ENCODE peak calls at places on chromosome 7, in four cellular contexts. One of them, this sample, is unnamed. For H3K4me1 and H3K9me3, the result is how much of the 10 kb centered on the place peaks cover.

GRCh38 chr7:84113286-84113685 is 81.3 kb downstream of the SEMA3A start:
- DNase-seq in cardiac muscle cell: no peak
- DNase-seq in stomach: no peak
- DNase-seq in right atrium auricular region: no peak
- DNase-seq in this sample: no peak

GRCh38 chr7:3065724-3066143 is 22.1 kb upstream of the CARD11 start:
- DNase-seq in cardiac muscle cell: peak
- DNase-seq in stomach: peak
- DNase-seq in right atrium auricular region: no peak
- DNase-seq in this sample: peak

GRCh38 chr7:148547946-148548345 is 42.6 kb upstream of the C7orf33 start:
- DNase-seq in cardiac muscle cell: peak
- DNase-seq in stomach: no peak
- DNase-seq in right atrium auricular region: no peak
- DNase-seq in this sample: no peak

GRCh38 chr7:101618916-101619315 is 10.2 kb downstream of the MYL10 start:
- DNase-seq in right atrium auricular region: no peak
- DNase-seq in cardiac muscle cell: no peak
- DNase-seq in stomach: no peak
- DNase-seq in this sample: no peak

GRCh38 chr7:106050743-106051110 is 61.4 kb downstream of the SYPL1 start:
- DNase-seq in right atrium auricular region: no peak
- DNase-seq in cardiac muscle cell: no peak
- DNase-seq in stomach: no peak
- DNase-seq in this sample: no peak

GRCh38 chr7:135213831-135214230 is 2.5 kb upstream of the WDR91 start:
- DNase-seq in stomach: no peak
- DNase-seq in right atrium auricular region: no peak
- DNase-seq in cardiac muscle cell: no peak
- DNase-seq in this sample: no peak

GRCh38 chr7:34034728-34035127 is 129.4 kb downstream of the BMPER start:
- DNase-seq in right atrium auricular region: no peak
- DNase-seq in cardiac muscle cell: no peak
- DNase-seq in stomach: no peak
- DNase-seq in this sample: no peak

GRCh38 chr7:149381245-149381644 is 79.6 kb downstream of the ZNF777 start:
- DNase-seq in stomach: no peak
- DNase-seq in right atrium auricular region: no peak
- DNase-seq in cardiac muscle cell: no peak
- DNase-seq in this sample: no peak

GRCh38 chr7:150351587-150352194 is 10.3 kb upstream of the RARRES2 start:
- DNase-seq in cardiac muscle cell: no peak
- DNase-seq in stomach: no peak
- DNase-seq in right atrium auricular region: no peak
- DNase-seq in this sample: no peak

GRCh38 chr7:55557666-55558188 is 14.6 kb downstream of the VOPP1 start:
- DNase-seq in cardiac muscle cell: no peak
- DNase-seq in right atrium auricular region: no peak
- DNase-seq in stomach: no peak
- DNase-seq in this sample: peak

GRCh38 chr7:137774793-137775201 is 72.0 kb downstream of the DGKI start:
- DNase-seq in cardiac muscle cell: no peak
- DNase-seq in stomach: no peak
- DNase-seq in right atrium auricular region: no peak
- DNase-seq in this sample: no peak

GRCh38 chr7:13880789-13881188 is 108.7 kb downstream of the ETV1 start:
- DNase-seq in right atrium auricular region: no peak
- DNase-seq in stomach: no peak
- DNase-seq in cardiac muscle cell: no peak
- DNase-seq in this sample: no peak

GRCh38 chr7:5083291-5083690 is 37.6 kb downstream of the RBAK start:
- DNase-seq in right atrium auricular region: no peak
- DNase-seq in stomach: no peak
- DNase-seq in cardiac muscle cell: no peak
- DNase-seq in this sample: no peak

GRCh38 chr7:88758355-88759215 is 915 bp upstream of the ZNF804B start:
- DNase-seq in stomach: no peak
- DNase-seq in cardiac muscle cell: peak
- DNase-seq in right atrium auricular region: no peak
- DNase-seq in this sample: no peak

GRCh38 chr7:130874071-130874915 is 140.3 kb upstream of the KLF14 start:
- DNase-seq in right atrium auricular region: no peak
- DNase-seq in stomach: no peak
- DNase-seq in cardiac muscle cell: no peak
- DNase-seq in this sample: no peak

GRCh38 chr7:129832282-129832681 is 120.5 kb downstream of the UBE2H start:
- DNase-seq in right atrium auricular region: no peak
- DNase-seq in stomach: no peak
- DNase-seq in cardiac muscle cell: no peak
- DNase-seq in this sample: no peak

DNA sequence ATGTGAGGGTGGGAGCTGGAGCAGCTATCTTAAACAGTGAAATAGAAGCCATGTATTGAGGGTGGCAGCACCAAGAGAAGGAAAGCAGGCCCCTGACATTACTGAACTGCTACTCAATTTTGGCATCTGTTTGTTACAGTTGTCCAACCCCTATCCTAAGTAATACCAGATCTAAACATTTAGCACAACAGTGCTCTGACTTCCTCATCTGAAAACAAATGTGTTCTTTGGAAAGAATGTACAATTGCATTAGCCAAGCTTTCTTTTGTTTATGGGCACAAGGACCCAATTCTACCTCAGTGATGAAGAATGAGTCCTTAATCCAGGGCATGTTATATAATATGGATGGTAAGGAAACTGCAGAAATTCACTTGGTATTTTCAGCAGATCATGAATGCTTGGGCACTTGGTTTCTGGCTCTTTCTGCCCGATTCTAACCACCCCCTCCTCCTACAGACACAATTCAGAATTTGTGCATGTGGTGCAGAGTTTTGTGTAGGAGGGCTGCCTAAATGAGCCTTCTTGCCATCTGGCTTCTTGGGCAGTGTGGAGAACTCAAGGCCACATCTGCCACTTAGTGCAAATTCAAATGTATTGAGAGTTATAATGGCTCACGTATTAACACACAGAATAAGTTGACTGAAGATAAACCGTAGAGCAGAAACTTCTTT is 36.9 kb upstream of the KMT2E start:
- DNase-seq in cardiac muscle cell: no peak
- DNase-seq in stomach: no peak
- DNase-seq in right atrium auricular region: no peak
- DNase-seq in this sample: no peak
- H3K4me1 ChIP-seq in cardiac muscle cell: under half
- H3K4me1 ChIP-seq in stomach: half or more
- H3K4me1 ChIP-seq in right atrium auricular region: under half
- H3K4me1 ChIP-seq in this sample: under half

GRCh38 chr7:157575181-157575580 is 238.4 kb downstream of the DNAJB6 start:
- DNase-seq in right atrium auricular region: no peak
- DNase-seq in stomach: no peak
- DNase-seq in cardiac muscle cell: no peak
- DNase-seq in this sample: no peak
- H3K9me3 ChIP-seq in right atrium auricular region: under half
- H3K9me3 ChIP-seq in stomach: under half
- H3K9me3 ChIP-seq in cardiac muscle cell: under half
- H3K9me3 ChIP-seq in this sample: under half

DNA sequence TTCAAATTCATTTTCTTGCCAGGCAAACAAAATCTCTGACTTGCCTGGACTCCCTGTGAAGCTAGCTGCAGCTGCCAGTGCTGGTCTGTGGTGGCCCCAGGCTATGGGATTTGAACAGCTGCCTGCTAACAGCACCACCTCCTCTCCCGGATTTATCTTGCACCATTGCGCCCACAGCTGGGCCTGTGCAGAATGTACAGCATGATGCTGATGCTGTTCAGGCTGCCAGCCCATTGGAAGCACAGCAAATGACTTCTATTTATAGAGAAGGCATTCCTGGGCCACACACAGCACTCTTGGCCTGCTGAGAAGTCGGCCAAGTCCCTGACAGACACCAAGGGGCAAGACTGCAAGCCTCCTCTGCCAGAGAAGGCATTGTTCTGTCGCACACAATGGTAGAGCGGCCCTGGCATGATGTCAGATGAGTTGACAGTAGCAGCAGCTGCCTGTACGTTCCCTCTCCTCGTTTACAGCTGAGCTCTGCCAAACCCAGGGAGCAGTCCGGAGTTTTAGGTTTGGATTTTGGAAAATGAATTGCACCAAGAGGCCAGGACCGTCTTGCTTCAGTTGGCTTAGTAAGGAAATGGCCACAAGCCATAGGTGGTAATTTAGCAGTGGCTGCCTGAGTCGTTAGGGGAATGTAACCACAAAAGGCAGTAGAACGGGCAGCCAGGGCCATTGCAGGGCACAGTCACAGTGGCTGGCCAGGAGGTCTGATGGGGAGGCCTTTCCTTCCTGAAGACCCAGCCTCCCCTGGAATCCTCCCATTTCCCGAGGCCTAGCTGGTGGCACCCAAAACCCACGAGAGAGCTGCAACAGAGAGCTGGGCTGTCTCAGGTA is 38.5 kb downstream of the MTURN start:
- DNase-seq in right atrium auricular region: peak
- DNase-seq in stomach: peak
- DNase-seq in cardiac muscle cell: peak
- DNase-seq in this sample: peak
- H3K4me1 ChIP-seq in right atrium auricular region: under half
- H3K4me1 ChIP-seq in stomach: half or more
- H3K4me1 ChIP-seq in cardiac muscle cell: under half
- H3K4me1 ChIP-seq in this sample: under half

GRCh38 chr7:124310934-124311390 is 278.1 kb upstream of the TMEM229A start:
- DNase-seq in right atrium auricular region: no peak
- DNase-seq in cardiac muscle cell: peak
- DNase-seq in stomach: no peak
- DNase-seq in this sample: no peak

GRCh38 chr7:124308384-124308783 is 275.5 kb upstream of the TMEM229A start:
- DNase-seq in stomach: no peak
- DNase-seq in cardiac muscle cell: no peak
- DNase-seq in right atrium auricular region: no peak
- DNase-seq in this sample: no peak
- H3K9me3 ChIP-seq in stomach: under half
- H3K9me3 ChIP-seq in cardiac muscle cell: under half
- H3K9me3 ChIP-seq in right atrium auricular region: under half
- H3K9me3 ChIP-seq in this sample: under half

GRCh38 chr7:47484923-47485639 is 96.8 kb downstream of the TNS3 start:
- DNase-seq in stomach: no peak
- DNase-seq in right atrium auricular region: no peak
- DNase-seq in cardiac muscle cell: no peak
- DNase-seq in this sample: no peak
- H3K4me1 ChIP-seq in stomach: half or more
- H3K4me1 ChIP-seq in right atrium auricular region: under half
- H3K4me1 ChIP-seq in cardiac muscle cell: half or more
- H3K4me1 ChIP-seq in this sample: half or more

GRCh38 chr7:36937754-36938551 is 213.7 kb upstream of the AOAH start:
- DNase-seq in stomach: no peak
- DNase-seq in right atrium auricular region: no peak
- DNase-seq in cardiac muscle cell: no peak
- DNase-seq in this sample: no peak
- H3K9me3 ChIP-seq in stomach: half or more
- H3K9me3 ChIP-seq in right atrium auricular region: half or more
- H3K9me3 ChIP-seq in cardiac muscle cell: under half
- H3K9me3 ChIP-seq in this sample: under half

GRCh38 chr7:24931787-24932186 is 48.2 kb downstream of the OSBPL3 start:
- DNase-seq in right atrium auricular region: no peak
- DNase-seq in cardiac muscle cell: no peak
- DNase-seq in stomach: no peak
- DNase-seq in this sample: no peak

GRCh38 chr7:24930856-24931255 is 49.1 kb downstream of the OSBPL3 start:
- DNase-seq in right atrium auricular region: no peak
- DNase-seq in stomach: no peak
- DNase-seq in cardiac muscle cell: no peak
- DNase-seq in this sample: no peak

GRCh38 chr7:24933298-24933697 is 46.7 kb downstream of the OSBPL3 start:
- DNase-seq in stomach: no peak
- DNase-seq in right atrium auricular region: no peak
- DNase-seq in cardiac muscle cell: no peak
- DNase-seq in this sample: no peak

GRCh38 chr7:24932815-24933214 is 47.2 kb downstream of the OSBPL3 start:
- DNase-seq in right atrium auricular region: no peak
- DNase-seq in stomach: no peak
- DNase-seq in cardiac muscle cell: no peak
- DNase-seq in this sample: no peak

DNA sequence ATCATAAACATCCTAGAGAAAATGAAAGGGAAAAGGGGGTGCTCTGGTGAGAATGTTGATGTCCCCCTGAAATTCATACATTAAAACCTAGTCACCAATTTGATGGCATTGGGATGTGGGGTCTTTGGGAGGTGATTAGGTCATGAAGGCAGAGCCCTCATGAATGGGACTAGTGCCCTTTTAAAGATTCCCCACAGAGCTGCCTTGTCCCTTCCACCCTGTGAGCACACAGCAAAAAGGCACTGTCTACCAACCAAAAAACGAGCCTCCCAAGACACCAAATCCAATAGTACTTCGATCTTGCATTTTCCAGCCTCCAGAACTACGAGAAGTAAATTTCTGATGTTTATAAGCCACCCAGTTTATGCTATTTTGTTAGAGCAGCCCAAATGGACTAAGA is 47.6 kb downstream of the OSBPL3 start:
- DNase-seq in cardiac muscle cell: no peak
- DNase-seq in stomach: no peak
- DNase-seq in right atrium auricular region: no peak
- DNase-seq in this sample: no peak
- H3K4me1 ChIP-seq in cardiac muscle cell: under half
- H3K4me1 ChIP-seq in stomach: under half
- H3K4me1 ChIP-seq in right atrium auricular region: under half
- H3K4me1 ChIP-seq in this sample: under half

GRCh38 chr7:29269941-29270340 is 75.4 kb downstream of the CHN2 start:
- DNase-seq in stomach: no peak
- DNase-seq in right atrium auricular region: no peak
- DNase-seq in cardiac muscle cell: no peak
- DNase-seq in this sample: no peak
- H3K9me3 ChIP-seq in stomach: under half
- H3K9me3 ChIP-seq in right atrium auricular region: under half
- H3K9me3 ChIP-seq in cardiac muscle cell: under half
- H3K9me3 ChIP-seq in this sample: under half

GRCh38 chr7:107743567-107744344 is at the start of gene CBLL1:
- DNase-seq in stomach: peak
- DNase-seq in cardiac muscle cell: peak
- DNase-seq in right atrium auricular region: peak
- DNase-seq in this sample: peak

GRCh38 chr7:107742678-107743566 is 1.0 kb upstream of the CBLL1 start:
- DNase-seq in cardiac muscle cell: peak
- DNase-seq in stomach: peak
- DNase-seq in right atrium auricular region: no peak
- DNase-seq in this sample: peak

GRCh38 chr7:107746006-107746405 is 2.1 kb downstream of the CBLL1 start:
- DNase-seq in stomach: no peak
- DNase-seq in right atrium auricular region: no peak
- DNase-seq in cardiac muscle cell: no peak
- DNase-seq in this sample: no peak

GRCh38 chr7:107744345-107744750 is 406 bp downstream of the CBLL1 start:
- DNase-seq in right atrium auricular region: no peak
- DNase-seq in stomach: no peak
- DNase-seq in cardiac muscle cell: no peak
- DNase-seq in this sample: no peak
- H3K4me1 ChIP-seq in right atrium auricular region: under half
- H3K4me1 ChIP-seq in stomach: half or more
- H3K4me1 ChIP-seq in cardiac muscle cell: under half
- H3K4me1 ChIP-seq in this sample: under half

This sample was measured in HAP-1.